ENCODE peak calls at places on chromosomes 16 and 17, in five cellular contexts. A, E, V, T and K are unnamed samples.

GRCh38 chr16:84553873-84554399 is 49.5 kb upstream of the MEAK7 start:
- DNase-seq in A (no peak), E (no peak), V (no peak), T (no peak), K (peak; percentile 13)

GRCh38 chr16:80731915-80732314 is 72.5 kb downstream of the CDYL2 start:
- DNase-seq in A (no peak), E (no peak), V (no peak), T (no peak), K (no peak)

GRCh38 chr17:19346351-19347255 is 15.9 kb downstream of the B9D1 start:
- DNase-seq in A (peak; percentile 95), E (peak; percentile 89), V (peak; percentile 48), T (peak; percentile 75), K (no peak)

GRCh38 chr17:6654816-6655731 is 3.5 kb downstream of the C17orf100 start:
- DNase-seq in A (peak; percentile 6), E (no peak), V (peak; percentile 75), T (no peak), K (no peak)

GRCh38 chr17:8754890-8755289 is 3.5 kb downstream of the SPDYE4 start:
- DNase-seq in A (no peak), E (no peak), V (no peak), T (no peak), K (no peak)

GRCh38 chr16:51759999-51760398 is 608.9 kb upstream of the SALL1 start:
- DNase-seq in A (no peak), E (no peak), V (no peak), T (no peak), K (no peak)

GRCh38 chr17:77164483-77165030 is 23.8 kb downstream of the SEC14L1 start:
- DNase-seq in A (peak; percentile 53), E (no peak), V (no peak), T (no peak), K (no peak)

GRCh38 chr17:75773121-75773807 is 8.3 kb upstream of the GALK1 start:
- DNase-seq in A (no peak), E (peak; percentile 69), V (no peak), T (no peak), K (no peak)

DNA sequence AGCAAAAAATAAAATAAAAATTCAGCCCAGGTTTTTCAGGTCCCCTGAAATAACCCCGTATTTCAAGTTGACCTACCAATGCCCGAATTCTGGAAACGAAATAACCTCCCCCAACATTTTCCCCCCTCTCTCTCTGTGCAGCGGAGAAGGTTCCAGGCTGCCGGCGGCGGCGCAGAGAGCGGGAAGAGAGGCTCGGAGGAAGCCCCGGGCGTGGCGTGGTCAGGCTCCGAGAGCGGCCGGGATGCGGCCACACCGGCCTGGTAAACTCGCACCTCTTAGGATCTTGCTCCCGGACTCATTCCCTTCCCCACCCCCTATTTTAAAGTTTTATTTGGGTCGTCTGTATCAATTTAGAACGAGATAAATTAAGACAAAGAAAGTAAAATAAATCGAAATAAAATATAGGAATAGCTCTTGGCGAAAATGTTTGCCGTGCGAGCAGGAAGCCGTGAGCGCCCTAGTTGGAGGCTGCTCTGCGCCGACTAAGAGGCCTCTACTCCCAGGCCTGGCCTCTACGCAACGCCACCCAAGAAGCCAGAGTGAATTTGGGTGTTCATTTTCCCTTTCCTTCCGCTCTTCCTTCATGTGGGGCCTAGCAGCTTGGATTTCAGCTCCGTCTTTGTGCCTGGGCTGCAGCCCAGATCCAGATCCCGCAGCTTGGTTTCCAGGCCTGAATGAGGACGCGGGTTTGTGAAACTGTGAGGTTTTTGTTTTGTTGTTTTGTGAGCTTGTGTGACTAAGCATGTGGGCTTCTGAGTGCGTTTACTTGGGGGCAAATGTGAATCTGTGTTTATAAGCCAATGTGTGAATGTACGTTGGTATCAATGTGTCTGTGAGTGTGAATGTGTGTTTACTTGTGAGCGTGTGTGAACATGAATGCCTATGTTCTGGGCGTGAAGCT is 1.5 kb upstream of the HOXB6 start:
- DNase-seq in A (no peak), E (no peak), V (no peak), T (no peak), K (no peak)
- H3K4me3 ChIP-seq in A (no peak overlapping the region), E (no peak overlapping the region), V (no peak overlapping the region), T (no peak overlapping the region), K (no peak overlapping the region)

GRCh38 chr17:51121620-51122472 is 1.2 kb upstream of the SPAG9 start:
- DNase-seq in A (peak; percentile 91), E (peak; percentile 97), V (peak; percentile 93), T (peak; percentile 77), K (peak; percentile 67)
- H3K4me3 ChIP-seq in A (no peak overlapping the region), E (peak overlapping the region; percentile 99), V (peak overlapping the region; percentile 33), T (peak overlapping the region; percentile 66), K (peak overlapping the region; percentile 85)

DNA sequence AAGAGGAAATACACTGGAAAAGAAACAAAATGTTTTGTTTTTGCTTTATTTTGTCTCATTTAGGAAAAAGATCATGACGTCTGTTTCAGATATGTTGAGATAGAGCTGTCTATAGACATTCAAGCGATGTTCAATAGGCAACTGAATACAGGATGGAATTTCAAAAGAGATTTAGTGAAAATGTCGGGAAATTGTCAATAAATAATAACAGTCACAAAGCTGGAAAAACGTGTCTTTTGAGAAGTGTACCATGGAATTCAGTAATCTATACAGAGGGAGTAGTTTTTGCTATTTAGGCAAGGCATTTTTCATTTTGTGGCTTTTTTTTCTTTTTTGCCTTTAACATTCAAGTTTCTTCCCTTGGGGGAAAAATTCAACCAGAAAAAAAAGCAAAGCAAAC is 33.0 kb downstream of the TMEM100 start:
- DNase-seq in A (no peak), E (no peak), V (no peak), T (no peak), K (no peak)
- H3K4me3 ChIP-seq in A (no peak overlapping the region), E (no peak overlapping the region), V (no peak overlapping the region), T (no peak overlapping the region), K (no peak overlapping the region)

GRCh38 chr16:86740817-86741799 is 162.8 kb downstream of the FOXL1 start:
- DNase-seq in A (peak; percentile 94), E (peak; percentile 50), V (no peak), T (peak; percentile 64), K (no peak)
- H3K4me3 ChIP-seq in A (peak overlapping the region; percentile 43), E (peak overlapping the region; percentile 11), V (no peak overlapping the region), T (peak overlapping the region; percentile 39), K (no peak overlapping the region)

DNA sequence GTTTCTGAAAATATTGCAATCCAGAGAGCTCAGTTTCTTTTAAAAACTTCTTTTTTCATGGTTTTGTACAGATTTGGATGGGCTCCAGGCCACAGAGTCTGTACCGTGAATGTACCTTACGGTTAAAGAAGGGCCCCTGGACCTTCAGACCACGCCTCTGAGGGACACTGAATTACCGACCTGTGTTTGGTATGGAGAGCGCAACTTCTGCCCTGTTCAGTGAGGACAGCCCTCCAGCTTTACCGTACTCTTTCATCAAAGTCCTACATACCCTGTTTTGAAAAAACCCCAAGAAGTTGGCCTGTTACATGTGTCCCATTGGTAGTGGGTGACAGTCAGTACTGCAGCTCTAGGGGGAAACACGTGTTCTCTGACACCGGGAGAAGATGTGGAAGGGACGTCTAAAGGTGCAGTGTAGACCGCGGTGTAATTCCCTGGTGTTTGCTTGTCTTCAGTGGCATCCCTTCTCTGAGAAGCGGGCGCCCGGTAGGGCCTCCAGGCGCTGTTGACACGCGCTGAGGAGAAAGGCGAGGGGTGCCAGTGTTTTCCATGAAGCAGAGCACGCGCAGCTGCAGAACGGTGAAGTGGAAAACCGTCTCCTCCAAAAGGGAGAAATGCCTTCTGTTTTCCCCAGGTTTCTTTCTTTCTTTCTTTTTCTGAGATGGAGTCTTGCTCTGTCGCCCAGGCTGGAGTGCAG is 6.2 kb downstream of the PGS1 start:
- DNase-seq in A (no peak), E (no peak), V (no peak), T (no peak), K (no peak)
- H3K4me3 ChIP-seq in A (no peak overlapping the region), E (no peak overlapping the region), V (no peak overlapping the region), T (no peak overlapping the region), K (peak overlapping the region; percentile 47)

GRCh38 chr16:30458561-30459394 is 13.1 kb upstream of the SEPHS2 start:
- DNase-seq in A (no peak), E (peak; percentile 68), V (peak; percentile 51), T (no peak), K (peak; percentile 96)
- H3K4me3 ChIP-seq in A (no peak overlapping the region), E (no peak overlapping the region), V (no peak overlapping the region), T (no peak overlapping the region), K (peak overlapping the region; percentile 44)

GRCh38 chr16:88737298-88738166 is 31.2 kb downstream of the CTU2 start:
- DNase-seq in A (peak; percentile 57), E (peak; percentile 89), V (peak; percentile 68), T (peak; percentile 45), K (peak; percentile 73)
- H3K4me3 ChIP-seq in A (no peak overlapping the region), E (no peak overlapping the region), V (no peak overlapping the region), T (no peak overlapping the region), K (no peak overlapping the region)

GRCh38 chr17:72501404-72502110 is 380.7 kb downstream of the SOX9 start:
- DNase-seq in A (peak; percentile 20), E (no peak), V (peak; percentile 47), T (no peak), K (no peak)
- H3K4me3 ChIP-seq in A (no peak overlapping the region), E (no peak overlapping the region), V (no peak overlapping the region), T (no peak overlapping the region), K (no peak overlapping the region)